ENCODE peak calls at places on chromosomes 4 and X, in five cellular contexts. N is GM12878, A is SK-N-SH, H is HepG2, Y is H1. O is an unnamed sample.
A peak's percentile ranks its signal among the peaks of the same experiment; 100 is the strongest.

GRCh38 chr4:7513731-7514130 is 79.0 kb upstream of the PSAPL1 start:
- DNase-seq in H (no peak), N (no peak), Y (no peak), A (no peak), O (no peak)

GRCh38 chr4:123421227-123421941 is 24.8 kb downstream of the SPRY1 start:
- DNase-seq in H (no peak), Y (no peak), A (no peak), N (no peak), O (no peak)

GRCh38 chr4:153486281-153487151 is 20.4 kb downstream of the TMEM131L start:
- DNase-seq in H (peak; percentile 72), Y (no peak), A (no peak), N (no peak), O (peak; percentile 87)

GRCh38 chr4:123352240-123352945 is 44.2 kb upstream of the SPRY1 start:
- DNase-seq in N (no peak), H (no peak), Y (no peak), A (no peak), O (no peak)

GRCh38 chr4:94375364-94375763 is 32.7 kb upstream of the HPGDS start:
- DNase-seq in H (no peak), A (no peak), Y (no peak), N (no peak), O (no peak)

GRCh38 chr4:122762520-122762919 is 30.0 kb downstream of the BBS12 start:
- DNase-seq in A (no peak), N (no peak), H (peak; percentile 18), Y (no peak), O (no peak)

GRCh38 chr4:137345597-137345996 is 186.7 kb downstream of the PCDH18 start:
- DNase-seq in H (no peak), Y (no peak), A (no peak), N (no peak), O (no peak)

GRCh38 chr4:172850838-172851237 is 317.8 kb upstream of the GALNT7 start:
- DNase-seq in H (no peak), Y (no peak), N (no peak), A (no peak), O (no peak)

GRCh38 chr4:25402521-25402920 is 25.5 kb downstream of the ANAPC4 start:
- DNase-seq in Y (no peak), H (no peak), N (no peak), A (no peak), O (no peak)

DNA sequence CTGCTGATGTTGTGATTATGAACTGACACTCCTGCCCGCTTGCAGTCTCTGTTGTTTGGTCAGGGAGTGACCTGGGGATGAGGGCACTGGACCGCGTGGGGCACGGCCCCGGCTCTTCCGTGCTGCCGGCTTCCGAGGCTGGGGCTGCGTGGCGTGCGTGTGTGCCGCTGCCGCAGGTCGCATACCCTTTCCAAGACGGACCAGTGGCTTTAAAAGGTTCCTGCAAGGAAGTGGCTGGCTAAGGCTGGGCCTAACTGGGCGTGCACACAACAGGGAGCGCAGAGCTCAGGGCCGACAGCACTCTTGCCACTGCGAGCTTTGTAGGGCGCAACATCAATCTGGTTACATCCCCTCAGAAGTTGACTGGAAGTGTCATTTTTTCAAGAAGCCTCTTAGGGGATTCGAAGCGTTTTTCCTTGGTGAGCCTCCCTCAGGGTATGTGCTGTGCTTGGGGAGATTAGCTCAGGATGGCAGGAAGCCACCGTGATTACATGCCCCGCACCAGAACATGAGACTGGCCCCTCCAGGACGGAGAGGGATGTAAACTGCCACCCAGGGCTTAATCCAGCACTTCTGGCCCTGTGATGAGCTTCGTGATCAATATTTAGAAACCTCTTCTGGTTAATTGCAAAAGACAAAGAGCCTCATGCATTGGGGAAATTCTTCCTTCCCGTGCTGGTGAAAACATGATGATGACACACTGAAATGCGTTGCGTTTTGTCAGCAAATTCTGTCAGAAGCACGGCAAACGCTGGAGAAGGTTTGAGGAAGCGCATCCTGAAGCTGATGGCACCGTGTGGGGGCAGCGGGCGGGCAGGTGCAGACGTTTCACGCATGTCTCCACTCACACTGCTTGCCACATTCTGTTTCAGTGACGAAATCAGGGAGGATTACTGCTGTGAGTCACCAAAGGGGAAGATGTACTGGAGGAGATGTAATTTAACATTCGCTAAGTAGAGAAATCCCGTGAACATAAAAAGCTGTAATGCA is 11.1 kb downstream of the MAEA start:
- DNase-seq in N (no peak), A (peak; percentile 10), H (no peak), Y (no peak), O (no peak)
- TF ChIP-seq JUND in N (no peak), A (no peak), H (no peak), Y (no peak), O (no peak)

GRCh38 chrX:10932842-10933440 is 178.2 kb upstream of the HCCS start:
- DNase-seq in Y (no peak), A (peak; percentile 6), H (no peak), N (no peak), O (no peak)
- TF ChIP-seq JUND in Y (no peak), A (no peak), H (no peak), N (no peak), O (no peak)

GRCh38 chr4:147160908-147161513 is 215.3 kb upstream of the TTC29 start:
- DNase-seq in N (no peak), H (peak; percentile 24), A (peak; percentile 77), Y (no peak), O (peak; percentile 23)
- TF ChIP-seq JUND in N (no peak), H (no peak), A (no peak), Y (no peak), O (no peak)

GRCh38 chrX:20479048-20479447 is 212.3 kb upstream of the RPS6KA3 start:
- DNase-seq in Y (no peak), N (no peak), H (peak; percentile 76), A (no peak), O (no peak)
- TF ChIP-seq JUND in Y (no peak), N (no peak), H (no peak), A (no peak), O (no peak)

DNA sequence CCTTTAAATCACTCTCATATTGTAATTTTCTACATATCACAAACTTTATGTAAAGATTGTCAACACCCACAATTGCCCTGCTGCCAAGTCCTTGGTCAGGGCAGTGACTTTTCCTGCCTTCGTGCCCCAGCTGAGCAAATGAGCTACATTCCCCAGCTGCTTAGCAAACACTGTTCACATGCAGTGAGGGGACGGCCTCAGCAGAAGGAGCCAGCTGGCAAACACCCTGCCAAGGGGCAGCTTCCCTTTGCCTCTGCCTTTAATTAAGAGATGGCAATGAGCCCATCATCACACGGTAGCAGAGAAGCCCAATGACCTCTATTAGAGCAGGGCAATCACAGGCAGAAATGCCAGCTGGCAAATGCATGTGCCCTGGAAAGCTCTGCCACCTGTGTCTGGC is 253.4 kb downstream of the EPHA5 start:
- DNase-seq in Y (no peak), H (no peak), A (no peak), N (no peak), O (no peak)
- TF ChIP-seq JUND in Y (no peak), H (no peak), A (no peak), N (no peak), O (no peak)

GRCh38 chrX:125205084-125205917 is 114.4 kb upstream of the TEX13C start:
- DNase-seq in H (no peak), Y (peak; percentile 57), N (no peak), A (peak; percentile 33), O (peak; percentile 75)
- TF ChIP-seq JUND in H (no peak), Y (peak; percentile 9), N (no peak), A (no peak), O (no peak)

GRCh38 chr4:112083587-112084347 is 61.5 kb upstream of the FAM241A start:
- DNase-seq in Y (no peak), A (no peak), H (peak; percentile 18), N (no peak), O (no peak)
- TF ChIP-seq JUND in Y (no peak), A (no peak), H (no peak), N (no peak), O (no peak)

GRCh38 chr4:74056858-74057562 is 18.5 kb upstream of the CXCL3 start:
- DNase-seq in H (no peak), N (no peak), Y (no peak), A (no peak), O (no peak)

GRCh38 chr4:74055096-74055495 is 16.6 kb upstream of the CXCL3 start:
- DNase-seq in N (no peak), A (no peak), Y (no peak), H (no peak), O (no peak)

GRCh38 chr4:74056114-74056857 is 17.8 kb upstream of the CXCL3 start:
- DNase-seq in Y (no peak), H (no peak), A (no peak), N (no peak), O (no peak)

GRCh38 chr4:74055498-74055897 is 17.0 kb upstream of the CXCL3 start:
- DNase-seq in N (no peak), H (no peak), A (no peak), Y (no peak), O (no peak)

DNA sequence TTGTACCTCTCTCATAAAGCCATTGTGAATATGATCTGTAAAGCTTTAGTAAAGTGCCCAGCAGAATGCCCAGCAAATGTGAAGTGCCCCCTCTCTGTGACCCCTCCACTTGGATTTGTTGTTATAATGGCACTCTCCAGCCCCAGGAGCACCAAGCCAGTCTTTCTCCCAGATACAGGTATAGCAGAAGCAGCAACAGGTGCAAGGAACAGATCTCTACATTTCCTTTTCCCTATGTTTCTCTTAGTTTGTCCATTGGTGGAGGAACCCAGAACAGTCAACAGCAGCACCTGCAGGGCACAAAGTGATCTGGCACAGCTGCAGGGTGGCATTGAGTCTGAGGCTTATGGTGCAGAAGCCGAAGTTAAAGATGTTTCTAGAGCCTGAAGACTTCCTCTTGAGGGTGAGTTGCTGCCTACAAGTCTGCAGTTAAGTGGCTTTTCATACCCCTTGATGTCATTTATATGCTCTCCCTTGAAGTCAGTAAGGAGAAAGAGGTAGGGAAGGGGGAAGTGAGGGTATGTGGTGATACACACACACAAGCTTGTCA is 16.1 kb upstream of the CXCL3 start:
- DNase-seq in H (no peak), Y (no peak), N (no peak), A (no peak), O (no peak)
- TF ChIP-seq JUND in H (no peak), Y (no peak), N (no peak), A (no peak), O (no peak)

GRCh38 chr4:106315476-106315967 is 487 bp downstream of the TBCK start:
- DNase-seq in N (no peak), A (no peak), Y (no peak), H (peak; percentile 39), O (no peak)
- TF ChIP-seq JUND in N (no peak), A (no peak), Y (no peak), H (no peak), O (no peak)

O was measured in T47D.